ENCODE peak calls at places on chromosome 6, in six cellular contexts. V is IMR-90, T is psoas muscle, Q is neuronal stem cell, X is dorsolateral prefrontal cortex, C is suprapubic skin. G is an unnamed sample. For H3K27me3, the result is how much of the 10 kb centered on the place peaks cover.

GRCh38 chr6:156634971-156635371 is 142.2 kb upstream of the ARID1B start:
- DNase-seq in X (no peak), V (no peak), T (no peak), C (no peak), Q (no peak), G (no peak)

GRCh38 chr6:141925001-141925400 is 207.7 kb upstream of the GJE1 start:
- DNase-seq in C (no peak), T (no peak), V (peak), X (no peak), Q (no peak), G (no peak)

GRCh38 chr6:118892248-118893094 is 1.5 kb upstream of the ASF1A start:
- DNase-seq in Q (no peak), X (no peak), T (no peak), V (no peak), C (no peak), G (no peak)

GRCh38 chr6:14770572-14770971 is 475.3 kb upstream of the JARID2 start:
- DNase-seq in V (peak), C (no peak), X (no peak), Q (no peak), T (no peak), G (no peak)

GRCh38 chr6:163349001-163349680 is 65.4 kb upstream of the QKI start:
- DNase-seq in X (peak), V (no peak), Q (no peak), C (no peak), T (no peak), G (no peak)

GRCh38 chr6:138588805-138589434 is 89.6 kb upstream of the NHSL1 start:
- DNase-seq in C (no peak), Q (peak), X (peak), T (no peak), V (peak), G (no peak)

GRCh38 chr6:112113371-112113770 is 26.0 kb downstream of the FAM229B start:
- DNase-seq in Q (no peak), C (no peak), X (no peak), V (peak), T (no peak), G (no peak)

GRCh38 chr6:16414205-16414604 is 175.8 kb downstream of the GMPR start:
- DNase-seq in T (no peak), V (no peak), C (no peak), Q (no peak), X (no peak), G (no peak)

GRCh38 chr6:123962508-123962907 is 158.8 kb downstream of the NKAIN2 start:
- DNase-seq in V (no peak), Q (no peak), X (no peak), T (no peak), C (no peak), G (peak)

GRCh38 chr6:132752255-132752654 is 5.4 kb downstream of the VNN2 start:
- DNase-seq in X (no peak), V (no peak), C (no peak), Q (no peak), T (no peak), G (no peak)

GRCh38 chr6:55282145-55282544 is 45.1 kb upstream of the GFRAL start:
- DNase-seq in X (no peak), C (no peak), V (no peak), Q (no peak), T (no peak), G (no peak)

GRCh38 chr6:26043389-26044139 is 43.7 kb upstream of the HFE start:
- DNase-seq in Q (peak), C (peak), T (peak), X (peak), V (peak), G (peak)

GRCh38 chr6:33590531-33591198 is 10.6 kb upstream of the BAK1 start:
- DNase-seq in T (no peak), X (no peak), Q (no peak), C (no peak), V (no peak), G (peak)

GRCh38 chr6:45929421-45930361 is 86.0 kb downstream of the CLIC5 start:
- DNase-seq in Q (no peak), X (no peak), T (no peak), V (no peak), C (no peak), G (no peak)

GRCh38 chr6:155765275-155766194 is 309.9 kb upstream of the NOX3 start:
- DNase-seq in C (no peak), V (peak), X (no peak), T (no peak), Q (no peak), G (no peak)

GRCh38 chr6:40953486-40953885 is 85.5 kb downstream of the UNC5CL start:
- DNase-seq in X (no peak), T (no peak), Q (no peak), C (no peak), V (no peak), G (no peak)

GRCh38 chr6:156017838-156018237 is 562.2 kb upstream of the NOX3 start:
- DNase-seq in X (no peak), T (no peak), V (peak), C (no peak), Q (no peak), G (no peak)

GRCh38 chr6:105993341-105993740 is 92.8 kb upstream of the PRDM1 start:
- DNase-seq in V (peak), T (no peak), Q (no peak), X (no peak), C (no peak), G (no peak)

GRCh38 chr6:40990301-40990700 is 48.7 kb downstream of the UNC5CL start:
- DNase-seq in X (no peak), Q (no peak), V (no peak), T (no peak), C (no peak), G (no peak)

GRCh38 chr6:39209360-39209811 is 19.9 kb downstream of the KCNK5 start:
- DNase-seq in Q (no peak), X (no peak), T (no peak), V (no peak), C (no peak), G (no peak)

GRCh38 chr6:163837681-163838431 is 423.3 kb downstream of the QKI start:
- DNase-seq in C (no peak), X (peak), Q (peak), T (peak), V (peak), G (no peak)

GRCh38 chr6:16352258-16352635 is 113.9 kb downstream of the GMPR start:
- DNase-seq in T (no peak), X (no peak), Q (no peak), C (peak), V (peak), G (no peak)

GRCh38 chr6:136103763-136104311 is 146.3 kb downstream of the MTFR2 start:
- DNase-seq in Q (peak), T (peak), V (no peak), X (no peak), C (no peak), G (no peak)

GRCh38 chr6:85015396-85015990 is 251.1 kb upstream of the TBX18 start:
- DNase-seq in C (no peak), X (no peak), Q (peak), V (peak), T (peak), G (peak)

DNA sequence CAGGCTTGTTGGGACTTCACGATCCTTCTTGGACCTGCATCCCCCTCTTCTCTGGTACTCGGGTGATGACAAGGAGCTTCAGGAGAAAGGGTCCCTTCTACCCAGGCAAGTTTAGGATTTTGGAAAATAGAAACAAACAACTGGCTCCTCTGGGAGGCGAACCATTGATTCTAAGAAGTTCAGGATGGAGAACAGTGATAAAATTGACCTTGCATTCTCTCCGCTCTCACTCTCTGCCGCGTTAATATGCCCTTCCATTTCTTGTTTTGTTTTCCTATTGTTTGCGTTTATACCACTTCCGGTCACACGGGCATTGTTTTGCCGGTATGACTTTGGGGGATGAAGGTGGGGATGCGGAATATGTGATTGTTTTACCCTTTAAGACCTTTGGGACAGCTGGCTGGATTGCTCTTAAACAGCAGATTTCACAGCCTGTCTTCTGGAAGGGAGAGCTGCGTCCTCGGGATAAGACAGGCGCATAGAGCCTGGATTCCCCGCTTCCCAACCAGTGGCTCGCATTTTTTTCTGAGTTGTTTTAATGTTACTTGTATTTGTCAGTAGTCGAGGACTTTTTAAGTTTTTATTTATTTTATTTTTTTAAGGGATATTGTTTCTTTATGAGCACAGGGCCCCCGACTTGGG is 144.3 kb upstream of the ZNF184 start:
- DNase-seq in C (no peak), X (no peak), T (no peak), V (no peak), Q (no peak), G (no peak)
- H3K27me3 ChIP-seq in C (under half), X (half or more), T (under half), V (under half), Q (under half), G (half or more)

GRCh38 chr6:70860044-70860443 is 96.8 kb downstream of the B3GAT2 start:
- DNase-seq in X (no peak), V (peak), C (no peak), T (no peak), Q (no peak), G (no peak)

GRCh38 chr6:70864404-70864803 is 92.5 kb downstream of the B3GAT2 start:
- DNase-seq in Q (peak), X (no peak), V (no peak), C (no peak), T (no peak), G (no peak)

GRCh38 chr6:70857387-70858077 is 99.3 kb downstream of the B3GAT2 start:
- DNase-seq in C (no peak), V (no peak), T (no peak), X (no peak), Q (no peak), G (no peak)

GRCh38 chr6:70863343-70863742 is 93.5 kb downstream of the B3GAT2 start:
- DNase-seq in T (no peak), X (no peak), V (no peak), C (no peak), Q (no peak), G (no peak)

GRCh38 chr6:70860920-70861319 is 95.9 kb downstream of the B3GAT2 start:
- DNase-seq in C (no peak), V (no peak), T (no peak), X (no peak), Q (no peak), G (no peak)
- H3K27ac ChIP-seq in C (no peak), V (no peak), T (no peak), X (no peak), Q (no peak), G (no peak)

GRCh38 chr6:75327807-75328206 is 43.2 kb upstream of the TMEM30A start:
- DNase-seq in V (no peak), C (no peak), Q (no peak), T (no peak), X (no peak), G (no peak)
- H3K27me3 ChIP-seq in V (under half), C (under half), Q (under half), T (under half), X (under half), G (under half)

GRCh38 chr6:87784690-87785089 is 82.7 kb upstream of the AKIRIN2 start:
- DNase-seq in T (no peak), C (no peak), V (no peak), X (no peak), Q (no peak), G (no peak)

GRCh38 chr6:87785229-87785862 is 83.3 kb upstream of the AKIRIN2 start:
- DNase-seq in X (no peak), V (no peak), Q (no peak), T (no peak), C (no peak), G (no peak)

GRCh38 chr6:87779542-87779941 is 77.5 kb upstream of the AKIRIN2 start:
- DNase-seq in T (no peak), C (no peak), V (no peak), X (no peak), Q (no peak), G (no peak)
- H3K27ac ChIP-seq in T (no peak), C (no peak), V (no peak), X (no peak), Q (no peak), G (no peak)

GRCh38 chr6:28812778-28813569 is 110.8 kb downstream of the TRIM27 start:
- DNase-seq in C (no peak), V (no peak), X (no peak), Q (no peak), T (no peak), G (no peak)
- H3K27me3 ChIP-seq in C (half or more), V (under half), X (half or more), Q (under half), T (under half), G (half or more)

DNA sequence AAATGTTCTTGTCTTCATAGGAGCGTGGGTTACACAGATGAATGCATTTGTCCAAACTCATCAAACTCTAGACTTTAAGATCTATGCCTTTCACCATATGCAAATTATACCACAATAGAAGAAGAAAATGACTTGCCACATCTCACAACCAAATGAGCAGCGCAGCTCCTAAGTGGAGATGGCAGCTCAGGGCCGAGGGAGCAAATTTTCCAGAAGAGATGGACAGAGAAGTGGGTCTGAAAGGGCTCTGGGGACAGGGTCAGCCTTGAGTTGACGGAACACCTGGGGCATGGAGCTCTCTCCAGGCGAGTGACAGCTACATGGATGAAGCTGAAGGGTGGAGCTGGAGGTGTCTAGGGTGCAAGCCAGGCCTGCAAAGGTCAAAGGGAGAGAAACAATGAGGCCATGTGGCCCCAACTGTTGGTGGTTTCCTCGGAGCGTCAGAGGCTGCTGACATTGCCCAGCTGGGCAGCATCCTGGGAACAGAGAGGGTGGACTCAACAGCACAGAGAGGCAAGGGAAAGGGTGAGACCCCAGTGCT is 228.3 kb downstream of the NRN1 start:
- DNase-seq in V (no peak), Q (no peak), T (no peak), X (no peak), C (no peak), G (no peak)
- H3K27ac ChIP-seq in V (no peak), Q (no peak), T (no peak), X (no peak), C (no peak), G (no peak)

GRCh38 chr6:125748534-125749111 is 809 bp upstream of the HEY2 start:
- DNase-seq in Q (peak), T (no peak), X (no peak), V (peak), C (no peak), G (no peak)

GRCh38 chr6:125746019-125746414 is 3.4 kb upstream of the HEY2 start:
- DNase-seq in T (no peak), V (no peak), C (no peak), X (no peak), Q (no peak), G (no peak)

GRCh38 chr6:125747589-125748533 is 1.6 kb upstream of the HEY2 start:
- DNase-seq in V (no peak), C (peak), T (peak), X (no peak), Q (peak), G (peak)

GRCh38 chr6:125745281-125746018 is 4.0 kb upstream of the HEY2 start:
- DNase-seq in T (peak), Q (peak), X (no peak), C (no peak), V (no peak), G (no peak)

GRCh38 chr6:125746731-125747588 is 2.5 kb upstream of the HEY2 start:
- DNase-seq in T (peak), C (peak), Q (peak), V (peak), X (peak), G (peak)
- H3K27me3 ChIP-seq in T (under half), C (under half), Q (under half), V (half or more), X (under half), G (half or more)

G was measured in lower lobe of right lung.